ENCODE peak calls at places on chromosomes 3 and 15, in five cellular contexts. X is lower lobe of right lung, Y is fibroblast of mammary gland, K is AG09309, I is psoas muscle. S is an unnamed sample.
A peak's percentile ranks its signal among the peaks of the same experiment; 100 is the strongest.

GRCh38 chr15:66703540-66703941 is 1.5 kb downstream of the SMAD6 start:
- DNase-seq in X (peak; percentile 74), Y (peak; percentile 40), K (no peak), I (peak; percentile 39), S (peak; percentile 78)

GRCh38 chr15:101530224-101530958 is 40.9 kb upstream of the PCSK6 start:
- DNase-seq in X (no peak), Y (no peak), K (no peak), I (no peak), S (no peak)

GRCh38 chr15:25437751-25438600 is 848 bp downstream of the UBE3A start:
- DNase-seq in X (peak; percentile 77), Y (peak; percentile 46), K (no peak), I (peak; percentile 67), S (peak; percentile 74)

GRCh38 chr15:44145495-44145894 is 49.6 kb downstream of the FRMD5 start:
- DNase-seq in X (no peak), Y (no peak), K (no peak), I (no peak), S (no peak)

GRCh38 chr3:194779729-194780224 is 94.1 kb downstream of the FAM43A start:
- DNase-seq in X (no peak), Y (no peak), K (no peak), I (no peak), S (no peak)

GRCh38 chr3:9732080-9732752 is 681 bp downstream of the BRPF1 start:
- DNase-seq in X (peak; percentile 73), Y (no peak), K (no peak), I (no peak), S (peak; percentile 37)

GRCh38 chr3:46595819-46596218 is 16.5 kb upstream of the FAM240A start:
- DNase-seq in X (no peak), Y (no peak), K (no peak), I (no peak), S (no peak)

GRCh38 chr3:81778678-81779182 is 17.3 kb upstream of the GBE1 start:
- DNase-seq in X (no peak), Y (peak; percentile 74), K (no peak), I (no peak), S (no peak)

GRCh38 chr15:63918317-63918672 is 84.5 kb upstream of the HERC1 start:
- DNase-seq in X (no peak), Y (no peak), K (no peak), I (no peak), S (no peak)

GRCh38 chr3:188421151-188421821 is 267.3 kb downstream of the LPP start:
- DNase-seq in X (no peak), Y (peak; percentile 92), K (peak; percentile 84), I (no peak), S (no peak)

GRCh38 chr3:159765860-159766294 is 222.8 kb upstream of the IL12A start:
- DNase-seq in X (no peak), Y (no peak), K (no peak), I (no peak), S (no peak)

GRCh38 chr3:132394334-132394733 is 23.0 kb upstream of the DNAJC13 start:
- DNase-seq in X (no peak), Y (peak; percentile 69), K (no peak), I (no peak), S (no peak)

GRCh38 chr3:106337116-106337515 is 468.3 kb upstream of the CBLB start:
- DNase-seq in X (no peak), Y (peak; percentile 54), K (no peak), I (no peak), S (no peak)

GRCh38 chr15:41823502-41823901 is 4.4 kb upstream of the JMJD7 start:
- DNase-seq in X (peak; percentile 28), Y (no peak), K (no peak), I (no peak), S (no peak)

GRCh38 chr3:54999159-54999558 is 71.3 kb upstream of the LRTM1 start:
- DNase-seq in X (no peak), Y (peak; percentile 92), K (peak; percentile 80), I (no peak), S (no peak)

GRCh38 chr15:91866971-91867372 is 13.5 kb downstream of the SLCO3A1 start:
- DNase-seq in X (peak; percentile 82), Y (peak; percentile 69), K (no peak), I (peak; percentile 62), S (no peak)

GRCh38 chr3:120753831-120754230 is 11.3 kb downstream of the GTF2E1 start:
- DNase-seq in X (no peak), Y (peak; percentile 21), K (no peak), I (no peak), S (no peak)

GRCh38 chr15:99433026-99433756 is 132.6 kb upstream of the MEF2A start:
- DNase-seq in X (peak; percentile 75), Y (peak; percentile 44), K (no peak), I (no peak), S (peak; percentile 80)

GRCh38 chr15:35784745-35785144 is 238.8 kb upstream of the DPH6 start:
- DNase-seq in X (no peak), Y (no peak), K (no peak), I (no peak), S (no peak)

GRCh38 chr3:124234852-124235252 is 242.9 kb upstream of the ROPN1 start:
- DNase-seq in X (no peak), Y (no peak), K (no peak), I (peak; percentile 29), S (no peak)

GRCh38 chr15:62618432-62618831 is 424.1 kb upstream of the TPM1 start:
- DNase-seq in X (no peak), Y (peak; percentile 89), K (peak; percentile 69), I (no peak), S (no peak)
- TF ChIP-seq CTCF in X (no peak), Y (peak; percentile 64), K (peak; percentile 73), I (no peak), S (no peak)

GRCh38 chr3:62926494-62926893 is 51.3 kb upstream of the CADPS start:
- DNase-seq in X (no peak), Y (no peak), K (no peak), I (no peak), S (no peak)
- TF ChIP-seq CTCF in X (no peak), Y (no peak), K (no peak), I (no peak), S (no peak)

GRCh38 chr15:23436421-23436820 is 10.6 kb downstream of the GOLGA6L2 start:
- DNase-seq in X (no peak), Y (no peak), K (no peak), I (no peak), S (no peak)
- TF ChIP-seq CTCF in X (no peak), Y (no peak), K (no peak), I (no peak), S (no peak)

DNA sequence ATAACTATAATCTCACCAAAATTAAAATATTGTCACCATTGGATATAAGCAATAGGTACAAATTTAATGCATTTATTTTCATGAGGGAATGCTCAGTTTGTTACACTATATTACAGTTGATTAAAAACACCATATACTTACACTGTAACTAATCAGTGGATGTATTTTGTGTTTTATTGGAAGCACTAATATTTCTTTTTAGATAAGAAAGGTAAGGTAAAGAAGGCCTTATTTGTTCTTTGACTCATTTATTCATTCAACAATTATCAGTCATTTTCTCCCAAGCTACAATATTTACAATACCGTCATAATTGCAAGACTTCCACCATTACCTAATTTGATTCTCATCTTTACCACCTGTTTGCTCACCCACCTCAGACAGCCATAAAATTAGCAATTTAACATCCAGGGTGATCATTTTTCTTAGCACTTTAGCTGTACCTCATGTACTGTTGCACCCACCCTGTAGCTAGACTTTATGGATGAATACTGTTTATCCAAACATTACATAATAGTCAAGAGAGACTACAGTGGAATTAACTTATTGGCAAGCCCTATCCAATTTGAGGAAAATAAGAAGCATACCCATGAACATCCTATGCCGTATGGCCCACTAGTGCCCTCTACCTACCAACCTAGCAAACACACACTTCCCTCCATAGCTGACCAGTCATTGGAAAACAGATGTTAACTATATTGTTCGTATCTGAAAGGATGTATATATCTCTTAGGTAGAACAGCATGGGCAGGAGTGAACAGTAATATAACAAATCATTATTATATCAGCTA is 229.6 kb downstream of the BBX start:
- DNase-seq in X (no peak), Y (peak; percentile 57), K (no peak), I (no peak), S (no peak)
- TF ChIP-seq CTCF in X (peak; percentile 28), Y (peak; percentile 75), K (peak; percentile 63), I (peak; percentile 43), S (peak; percentile 3)

DNA sequence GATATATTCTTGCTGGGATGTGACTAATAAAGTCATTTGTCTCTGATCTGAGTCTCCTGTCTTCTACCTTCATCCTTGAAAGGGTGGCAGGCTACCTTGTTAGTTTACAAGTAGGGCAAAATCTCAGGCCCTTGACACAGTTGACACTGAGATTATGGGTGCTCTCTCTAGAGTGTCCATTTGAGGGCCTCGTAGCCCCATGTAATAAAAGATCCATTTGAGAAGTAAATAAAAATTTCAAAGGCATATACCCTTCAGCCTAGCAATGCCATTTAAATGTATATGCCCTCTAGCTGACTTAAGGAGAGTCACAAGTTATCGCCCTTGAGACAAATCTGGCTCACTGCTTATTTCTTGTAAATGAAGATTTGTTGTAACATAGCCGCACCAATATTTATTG is 98.6 kb downstream of the TCF12 start:
- DNase-seq in X (no peak), Y (peak; percentile 33), K (no peak), I (no peak), S (peak; percentile 11)
- TF ChIP-seq CTCF in X (peak; percentile 19), Y (peak; percentile 27), K (no peak), I (peak; percentile 8), S (peak; percentile 24)

GRCh38 chr3:43442872-43443395 is 156.6 kb downstream of the SNRK start:
- DNase-seq in X (no peak), Y (no peak), K (no peak), I (no peak), S (no peak)
- TF ChIP-seq CTCF in X (no peak), Y (no peak), K (no peak), I (no peak), S (no peak)

S was measured in GM20000.